ENCODE peak calls at places on chromosomes 3 and 15, in five cellular contexts. U, V, Y, Q and B are unnamed samples.

GRCh38 chr3:10935846-10936631 is 56.5 kb upstream of the SLC6A1 start:
- DNase-seq in U (no peak), V (no peak), Y (no peak), Q (peak; percentile 82), B (no peak)

GRCh38 chr15:38247336-38247735 is 5.3 kb upstream of the SPRED1 start:
- DNase-seq in U (no peak), V (no peak), Y (no peak), Q (no peak), B (no peak)

GRCh38 chr3:42732196-42732828 is 29.7 kb upstream of the HHATL start:
- DNase-seq in U (no peak), V (peak; percentile 16), Y (peak; percentile 56), Q (no peak), B (peak; percentile 55)

GRCh38 chr3:129525341-129525968 is 3.0 kb upstream of the RHO start:
- DNase-seq in U (no peak), V (no peak), Y (no peak), Q (peak; percentile 70), B (no peak)

GRCh38 chr15:80878242-80878866 is 99.2 kb downstream of the CEMIP start:
- DNase-seq in U (no peak), V (no peak), Y (no peak), Q (no peak), B (no peak)

GRCh38 chr3:148642214-148642613 is 55.5 kb upstream of the AGTR1 start:
- DNase-seq in U (no peak), V (no peak), Y (no peak), Q (no peak), B (no peak)

GRCh38 chr3:179991877-179992276 is 44.9 kb downstream of the PEX5L start:
- DNase-seq in U (no peak), V (no peak), Y (no peak), Q (peak; percentile 20), B (no peak)

GRCh38 chr3:9439331-9439730 is 41.9 kb downstream of the SETD5 start:
- DNase-seq in U (no peak), V (no peak), Y (no peak), Q (no peak), B (no peak)

GRCh38 chr3:133937756-133938601 is 42.3 kb upstream of the RAB6B start:
- DNase-seq in U (no peak), V (no peak), Y (peak; percentile 67), Q (no peak), B (peak; percentile 45)

GRCh38 chr15:90315276-90315982 is 36.7 kb upstream of the ZNF774 start:
- DNase-seq in U (no peak), V (no peak), Y (peak; percentile 91), Q (peak; percentile 71), B (peak; percentile 48)

GRCh38 chr15:33098082-33099058 is 96.1 kb downstream of the FMN1 start:
- DNase-seq in U (no peak), V (no peak), Y (no peak), Q (peak; percentile 71), B (no peak)

GRCh38 chr3:154304116-154304786 is 20.0 kb downstream of the DHX36 start:
- DNase-seq in U (no peak), V (no peak), Y (no peak), Q (peak; percentile 63), B (no peak)

GRCh38 chr3:43879166-43879565 is 188.4 kb downstream of the ABHD5 start:
- DNase-seq in U (peak; percentile 23), V (peak; percentile 57), Y (no peak), Q (peak; percentile 52), B (no peak)

GRCh38 chr15:36361351-36361870 is 218.0 kb upstream of the CDIN1 start:
- DNase-seq in U (no peak), V (no peak), Y (no peak), Q (peak; percentile 21), B (no peak)

GRCh38 chr3:18237251-18238005 is 187.7 kb downstream of the SATB1 start:
- DNase-seq in U (no peak), V (peak; percentile 26), Y (no peak), Q (peak; percentile 93), B (no peak)

GRCh38 chr3:23804441-23805227 is 1.1 kb upstream of the UBE2E1 start:
- DNase-seq in U (no peak), V (no peak), Y (no peak), Q (peak; percentile 91), B (no peak)

GRCh38 chr3:129961142-129961541 is 13.4 kb upstream of the TRH start:
- DNase-seq in U (no peak), V (no peak), Y (no peak), Q (no peak), B (no peak)

GRCh38 chr15:32668942-32669341 is 27.4 kb downstream of the SCG5 start:
- DNase-seq in U (no peak), V (no peak), Y (no peak), Q (no peak), B (no peak)

GRCh38 chr3:132343018-132343612 is 25.9 kb downstream of the ACP3 start:
- DNase-seq in U (peak; percentile 8), V (peak; percentile 70), Y (no peak), Q (peak; percentile 70), B (no peak)

GRCh38 chr15:42577514-42578031 is 2.2 kb downstream of the STARD9 start:
- DNase-seq in U (no peak), V (no peak), Y (no peak), Q (no peak), B (no peak)

GRCh38 chr3:7328339-7328738 is 467.4 kb downstream of the GRM7 start:
- DNase-seq in U (no peak), V (no peak), Y (no peak), Q (peak; percentile 2), B (no peak)

GRCh38 chr3:128481438-128481942 is 11.5 kb downstream of the GATA2 start:
- DNase-seq in U (no peak), V (no peak), Y (no peak), Q (no peak), B (no peak)

GRCh38 chr3:77102916-77103769 is 63.2 kb downstream of the ROBO2 start:
- DNase-seq in U (no peak), V (no peak), Y (no peak), Q (no peak), B (no peak)

GRCh38 chr3:117885046-117885445 is 1149.6 kb downstream of the IGSF11 start:
- DNase-seq in U (no peak), V (no peak), Y (no peak), Q (no peak), B (no peak)

GRCh38 chr3:135240426-135240825 is 445.4 kb downstream of the EPHB1 start:
- DNase-seq in U (no peak), V (peak; percentile 33), Y (no peak), Q (no peak), B (no peak)

GRCh38 chr3:133573054-133573628 is 345 bp upstream of the CDV3 start:
- DNase-seq in U (peak; percentile 74), V (peak; percentile 100), Y (peak; percentile 100), Q (peak; percentile 100), B (peak; percentile 100)

GRCh38 chr3:99845335-99845734 is 27.7 kb downstream of the CMSS1 start:
- DNase-seq in U (no peak), V (no peak), Y (no peak), Q (no peak), B (no peak)

GRCh38 chr3:107683447-107683846 is 160.7 kb downstream of the BBX start:
- DNase-seq in U (no peak), V (peak; percentile 16), Y (no peak), Q (no peak), B (no peak)

GRCh38 chr15:65326109-65326508 is 21.6 kb downstream of the RNU5B-1 start:
- DNase-seq in U (no peak), V (peak; percentile 52), Y (no peak), Q (peak; percentile 31), B (no peak)

GRCh38 chr15:31335991-31336942 is 9.6 kb downstream of the KLF13 start:
- DNase-seq in U (no peak), V (no peak), Y (no peak), Q (no peak), B (no peak)

GRCh38 chr3:5799421-5799820 is 611.9 kb downstream of the EDEM1 start:
- DNase-seq in U (no peak), V (no peak), Y (no peak), Q (no peak), B (no peak)
- TF ChIP-seq CTCF in U (no peak), V (no peak), Y (no peak), Q (no peak), B (peak; percentile 45)

DNA sequence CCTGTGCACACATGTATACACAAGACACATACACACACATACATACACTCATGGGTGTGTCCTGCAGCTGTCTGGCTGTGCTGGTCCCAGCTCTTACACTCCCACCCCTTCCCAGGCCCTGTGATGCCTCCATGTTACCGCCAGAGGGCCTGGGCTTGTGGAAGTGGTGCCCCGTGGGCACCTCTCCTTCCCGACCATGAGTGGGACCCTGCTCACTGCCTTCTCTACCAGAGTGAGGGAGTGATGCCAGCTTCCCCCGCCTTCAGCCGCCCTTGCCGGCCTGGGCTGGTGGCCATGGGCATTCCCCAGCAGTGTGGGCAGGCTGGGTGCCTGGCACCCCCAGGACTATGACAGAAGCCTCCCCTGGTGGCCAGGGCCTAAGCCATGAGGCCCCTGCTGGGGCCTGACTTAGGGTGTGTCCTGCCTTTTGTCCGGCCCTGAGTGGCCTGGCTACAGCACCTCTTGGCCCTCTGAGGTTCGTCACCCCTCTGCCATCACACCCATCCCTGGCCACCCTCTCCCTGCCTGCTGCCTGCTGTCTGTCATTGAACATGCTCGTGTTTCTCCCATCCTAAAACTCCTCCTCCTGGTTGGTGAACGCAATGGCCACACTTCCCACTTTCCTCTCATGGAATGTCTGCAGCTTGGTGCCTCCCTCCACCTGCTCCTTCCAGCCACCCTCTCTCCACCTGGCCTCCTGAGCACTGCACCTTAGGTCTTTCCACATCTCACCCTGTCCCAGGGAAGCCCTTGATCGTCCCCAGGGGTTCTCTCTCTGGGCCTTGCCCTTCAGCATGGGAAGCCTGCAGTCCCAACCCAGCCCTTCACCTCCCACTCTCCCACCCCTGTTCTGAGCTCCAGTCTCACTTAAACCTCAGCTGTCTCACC is 14.6 kb downstream of the HDAC11 start:
- DNase-seq in U (peak; percentile 58), V (peak; percentile 44), Y (no peak), Q (peak; percentile 36), B (no peak)
- TF ChIP-seq CTCF in U (peak; percentile 54), V (peak; percentile 72), Y (peak; percentile 18), Q (peak; percentile 57), B (peak; percentile 74)

DNA sequence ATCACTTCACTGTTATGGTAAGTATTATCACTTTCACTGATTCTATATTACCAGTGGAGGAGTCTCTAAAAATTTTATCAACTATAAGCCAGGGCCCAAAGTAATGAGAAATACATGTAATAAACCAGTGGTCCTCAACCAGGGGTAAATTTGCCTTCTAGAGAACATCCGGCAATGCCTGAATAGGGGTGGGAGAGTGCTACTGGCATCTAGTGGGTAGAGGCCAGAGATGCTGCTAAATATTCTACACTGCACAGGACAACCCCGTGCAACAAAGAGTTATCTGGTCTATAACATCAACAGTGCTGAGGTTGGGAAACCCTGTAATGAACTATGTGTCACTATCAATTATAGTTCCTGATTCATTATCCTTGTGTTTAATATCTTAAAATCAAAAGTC is 2.2 kb downstream of the LYSMD2 start:
- DNase-seq in U (no peak), V (no peak), Y (no peak), Q (no peak), B (no peak)
- TF ChIP-seq CTCF in U (peak; percentile 18), V (no peak), Y (no peak), Q (no peak), B (no peak)

GRCh38 chr3:33439421-33440327 is 531 bp downstream of the UBP1 start:
- DNase-seq in U (peak; percentile 35), V (peak; percentile 76), Y (peak; percentile 83), Q (peak; percentile 58), B (peak; percentile 76)

GRCh38 chr3:33441322-33441976 is 1.2 kb upstream of the UBP1 start:
- DNase-seq in U (no peak), V (no peak), Y (no peak), Q (peak; percentile 13), B (no peak)

GRCh38 chr3:33440328-33440577 is at the start of gene UBP1:
- DNase-seq in U (no peak), V (no peak), Y (no peak), Q (no peak), B (peak; percentile 99)

GRCh38 chr3:33442190-33442589 is 2.0 kb upstream of the UBP1 start:
- DNase-seq in U (no peak), V (no peak), Y (no peak), Q (no peak), B (no peak)

GRCh38 chr3:33440578-33441321 is 545 bp upstream of the UBP1 start:
- DNase-seq in U (peak; percentile 99), V (peak; percentile 100), Y (peak; percentile 100), Q (peak; percentile 100), B (peak; percentile 87)
- TF ChIP-seq CTCF in U (no peak), V (peak; percentile 4), Y (no peak), Q (peak; percentile 4), B (peak; percentile 32)